ENCODE peak calls at places on chromosomes 5 and 9, in four cellular contexts. M, K, C and S are unnamed samples.

GRCh38 chr9:73074176-73074708 is 77.4 kb upstream of the ANXA1 start:
- DNase-seq in M (no peak), K (no peak), C (no peak), S (no peak)

GRCh38 chr5:32420506-32420905 is 24.0 kb downstream of the ZFR start:
- DNase-seq in M (no peak), K (no peak), C (no peak), S (no peak)

GRCh38 chr9:123637596-123637939 is 281.6 kb downstream of the CRB2 start:
- DNase-seq in M (no peak), K (no peak), C (no peak), S (no peak)

GRCh38 chr5:133782736-133783135 is 170.4 kb upstream of the FSTL4 start:
- DNase-seq in M (no peak), K (no peak), C (no peak), S (no peak)

GRCh38 chr9:114284316-114285060 is 38.4 kb upstream of the ORM1 start:
- DNase-seq in M (no peak), K (peak), C (no peak), S (peak)

GRCh38 chr9:93151097-93151784 is 17.2 kb upstream of the NINJ1 start:
- DNase-seq in M (no peak), K (no peak), C (no peak), S (no peak)

GRCh38 chr5:31470608-31471007 is 61.3 kb downstream of the DROSHA start:
- DNase-seq in M (no peak), K (no peak), C (no peak), S (no peak)

GRCh38 chr5:161847447-161847846 is 473 bp upstream of the GABRA1 start:
- DNase-seq in M (no peak), K (no peak), C (no peak), S (no peak)

GRCh38 chr5:178385472-178385853 is 152.9 kb upstream of the PHYKPL start:
- DNase-seq in M (no peak), K (peak), C (peak), S (no peak)

GRCh38 chr9:87270241-87271234 is 227.1 kb upstream of the DAPK1 start:
- DNase-seq in M (no peak), K (no peak), C (no peak), S (no peak)

GRCh38 chr5:177455036-177455660 is 8.5 kb downstream of the PRR7 start:
- DNase-seq in M (peak), K (peak), C (peak), S (peak)

GRCh38 chr5:171418982-171419662 is at the start of gene FGF18:
- DNase-seq in M (peak), K (peak), C (peak), S (peak)

GRCh38 chr9:78132688-78133033 is 101.0 kb upstream of the GNAQ start:
- DNase-seq in M (no peak), K (no peak), C (no peak), S (no peak)

GRCh38 chr5:90882448-90882847 is 323.9 kb downstream of the ADGRV1 start:
- DNase-seq in M (no peak), K (no peak), C (no peak), S (no peak)

GRCh38 chr5:65771266-65771665 is 49.3 kb downstream of the NLN start:
- DNase-seq in M (no peak), K (no peak), C (no peak), S (no peak)

GRCh38 chr5:172958268-172959046 is 767 bp upstream of the RPL26L1 start:
- DNase-seq in M (peak), K (peak), C (peak), S (peak)

GRCh38 chr5:172110921-172111873 is 76.8 kb downstream of the STK10 start:
- DNase-seq in M (peak), K (no peak), C (peak), S (peak)

GRCh38 chr5:156208271-156208670 is 118.7 kb upstream of the SGCD start:
- DNase-seq in M (no peak), K (no peak), C (no peak), S (no peak)